ENCODE peak calls at places on chromosome 16, in seven cellular contexts. One of them, this sample, is unnamed.

GRCh38 chr16:57614546-57615343 is 13.7 kb upstream of the ADGRG1 start:
- DNase-seq in H9: peak
- DNase-seq in astrocyte: no peak
- DNase-seq in Karpas-422: no peak
- DNase-seq in PC-3: no peak
- DNase-seq in IMR-90: no peak
- DNase-seq in HCT116: no peak
- DNase-seq in this sample: no peak

GRCh38 chr16:29687755-29688154 is 8.8 kb downstream of the QPRT start:
- DNase-seq in H9: no peak
- DNase-seq in astrocyte: no peak
- DNase-seq in Karpas-422: no peak
- DNase-seq in PC-3: no peak
- DNase-seq in IMR-90: no peak
- DNase-seq in HCT116: no peak
- DNase-seq in this sample: no peak

GRCh38 chr16:56425439-56425832 is at the start of gene AMFR:
- DNase-seq in H9: peak
- DNase-seq in astrocyte: peak
- DNase-seq in Karpas-422: peak
- DNase-seq in PC-3: peak
- DNase-seq in IMR-90: peak
- DNase-seq in HCT116: peak
- DNase-seq in this sample: peak

GRCh38 chr16:75987323-75987722 is 261.0 kb upstream of the CPHXL start:
- DNase-seq in H9: no peak
- DNase-seq in astrocyte: no peak
- DNase-seq in Karpas-422: no peak
- DNase-seq in PC-3: no peak
- DNase-seq in IMR-90: no peak
- DNase-seq in HCT116: no peak
- DNase-seq in this sample: no peak

GRCh38 chr16:50449800-50450199 is 81.0 kb upstream of the BRD7 start:
- DNase-seq in H9: no peak
- DNase-seq in astrocyte: no peak
- DNase-seq in Karpas-422: no peak
- DNase-seq in PC-3: no peak
- DNase-seq in IMR-90: no peak
- DNase-seq in HCT116: no peak
- DNase-seq in this sample: no peak

GRCh38 chr16:10113248-10113647 is 69.0 kb downstream of the GRIN2A start:
- DNase-seq in H9: no peak
- DNase-seq in astrocyte: no peak
- DNase-seq in Karpas-422: no peak
- DNase-seq in PC-3: no peak
- DNase-seq in IMR-90: no peak
- DNase-seq in HCT116: no peak
- DNase-seq in this sample: no peak

GRCh38 chr16:30941600-30942420 is 7.1 kb upstream of the ORAI3 start:
- DNase-seq in H9: peak
- DNase-seq in astrocyte: no peak
- DNase-seq in Karpas-422: peak
- DNase-seq in PC-3: peak
- DNase-seq in IMR-90: peak
- DNase-seq in HCT116: peak
- DNase-seq in this sample: peak

GRCh38 chr16:89118361-89119061 is 24.9 kb downstream of the ACSF3 start:
- DNase-seq in H9: peak
- DNase-seq in astrocyte: no peak
- DNase-seq in Karpas-422: no peak
- DNase-seq in PC-3: no peak
- DNase-seq in IMR-90: no peak
- DNase-seq in HCT116: no peak
- DNase-seq in this sample: no peak

GRCh38 chr16:2271848-2272461 is 4.0 kb upstream of the RNPS1 start:
- DNase-seq in H9: no peak
- DNase-seq in astrocyte: no peak
- DNase-seq in Karpas-422: no peak
- DNase-seq in PC-3: no peak
- DNase-seq in IMR-90: no peak
- DNase-seq in HCT116: no peak
- DNase-seq in this sample: no peak

GRCh38 chr16:12062343-12063003 is 85.9 kb downstream of the SNX29 start:
- DNase-seq in H9: no peak
- DNase-seq in astrocyte: peak
- DNase-seq in Karpas-422: no peak
- DNase-seq in PC-3: peak
- DNase-seq in IMR-90: peak
- DNase-seq in HCT116: peak
- DNase-seq in this sample: no peak

GRCh38 chr16:78519896-78520295 is 420.4 kb downstream of the WWOX start:
- DNase-seq in H9: no peak
- DNase-seq in astrocyte: no peak
- DNase-seq in Karpas-422: no peak
- DNase-seq in PC-3: no peak
- DNase-seq in IMR-90: no peak
- DNase-seq in HCT116: no peak
- DNase-seq in this sample: no peak

GRCh38 chr16:81996664-81997529 is 14.4 kb downstream of the SDR42E1 start:
- DNase-seq in H9: no peak
- DNase-seq in astrocyte: peak
- DNase-seq in Karpas-422: no peak
- DNase-seq in PC-3: peak
- DNase-seq in IMR-90: peak
- DNase-seq in HCT116: peak
- DNase-seq in this sample: no peak

GRCh38 chr16:86931410-86931941 is 353.1 kb downstream of the FOXL1 start:
- DNase-seq in H9: no peak
- DNase-seq in astrocyte: peak
- DNase-seq in Karpas-422: no peak
- DNase-seq in PC-3: peak
- DNase-seq in IMR-90: peak
- DNase-seq in HCT116: no peak
- DNase-seq in this sample: no peak

GRCh38 chr16:77946834-77947233 is 75.5 kb upstream of the CLEC3A start:
- DNase-seq in H9: no peak
- DNase-seq in astrocyte: peak
- DNase-seq in Karpas-422: no peak
- DNase-seq in PC-3: no peak
- DNase-seq in IMR-90: peak
- DNase-seq in HCT116: no peak
- DNase-seq in this sample: no peak

GRCh38 chr16:74577882-74578366 is 29.0 kb downstream of the GLG1 start:
- DNase-seq in H9: no peak
- DNase-seq in astrocyte: peak
- DNase-seq in Karpas-422: no peak
- DNase-seq in PC-3: peak
- DNase-seq in IMR-90: peak
- DNase-seq in HCT116: peak
- DNase-seq in this sample: no peak

GRCh38 chr16:28277537-28278388 is 14.6 kb upstream of the SBK1 start:
- DNase-seq in H9: peak
- DNase-seq in astrocyte: peak
- DNase-seq in Karpas-422: peak
- DNase-seq in PC-3: peak
- DNase-seq in IMR-90: peak
- DNase-seq in HCT116: peak
- DNase-seq in this sample: peak

GRCh38 chr16:2535644-2536021 is 2.2 kb upstream of the PDPK1 start:
- DNase-seq in H9: no peak
- DNase-seq in astrocyte: peak
- DNase-seq in Karpas-422: no peak
- DNase-seq in PC-3: no peak
- DNase-seq in IMR-90: peak
- DNase-seq in HCT116: no peak
- DNase-seq in this sample: no peak

DNA sequence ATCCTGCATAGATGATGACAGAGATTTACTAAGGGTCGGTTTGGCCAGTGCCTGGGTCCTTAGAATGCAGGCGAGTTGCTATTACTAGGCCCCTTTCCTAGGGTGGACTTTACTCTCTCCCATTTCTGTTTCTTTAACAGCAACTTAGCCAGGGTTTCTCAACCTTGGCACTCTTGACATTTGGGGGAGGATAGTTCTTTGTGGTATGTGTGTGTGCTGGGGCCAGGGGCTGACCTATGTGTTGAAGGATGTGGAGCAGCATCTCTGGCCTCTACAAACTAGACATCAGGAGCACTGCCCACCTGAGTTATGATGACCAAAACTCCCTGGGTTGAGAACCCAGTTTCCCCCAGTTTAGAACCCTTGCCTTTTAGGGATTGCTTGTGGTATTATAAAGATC is 238.9 kb upstream of the MAF start:
- DNase-seq in H9: no peak
- DNase-seq in astrocyte: no peak
- DNase-seq in Karpas-422: no peak
- DNase-seq in PC-3: no peak
- DNase-seq in IMR-90: no peak
- DNase-seq in HCT116: no peak
- DNase-seq in this sample: no peak
- H3K9ac ChIP-seq in H9: no peak
- H3K9ac ChIP-seq in astrocyte: no peak
- H3K9ac ChIP-seq in Karpas-422: no peak
- H3K9ac ChIP-seq in PC-3: no peak
- H3K9ac ChIP-seq in IMR-90: no peak
- H3K9ac ChIP-seq in HCT116: no peak
- H3K9ac ChIP-seq in this sample: no peak

GRCh38 chr16:15613676-15614075 is 29.3 kb downstream of the MARF1 start:
- DNase-seq in H9: no peak
- DNase-seq in astrocyte: no peak
- DNase-seq in Karpas-422: no peak
- DNase-seq in PC-3: peak
- DNase-seq in IMR-90: no peak
- DNase-seq in HCT116: peak
- DNase-seq in this sample: no peak
- H3K9ac ChIP-seq in H9: no peak
- H3K9ac ChIP-seq in astrocyte: no peak
- H3K9ac ChIP-seq in Karpas-422: no peak
- H3K9ac ChIP-seq in PC-3: no peak
- H3K9ac ChIP-seq in IMR-90: no peak
- H3K9ac ChIP-seq in HCT116: peak
- H3K9ac ChIP-seq in this sample: no peak

GRCh38 chr16:86483-86952 is 8.5 kb downstream of the MPG start:
- DNase-seq in H9: no peak
- DNase-seq in astrocyte: no peak
- DNase-seq in Karpas-422: no peak
- DNase-seq in PC-3: no peak
- DNase-seq in IMR-90: no peak
- DNase-seq in HCT116: no peak
- DNase-seq in this sample: no peak

GRCh38 chr16:89391-90302 is 11.6 kb downstream of the MPG start:
- DNase-seq in H9: no peak
- DNase-seq in astrocyte: no peak
- DNase-seq in Karpas-422: no peak
- DNase-seq in PC-3: no peak
- DNase-seq in IMR-90: no peak
- DNase-seq in HCT116: no peak
- DNase-seq in this sample: no peak

GRCh38 chr16:91484-91883 is 13.5 kb downstream of the MPG start:
- DNase-seq in H9: no peak
- DNase-seq in astrocyte: no peak
- DNase-seq in Karpas-422: no peak
- DNase-seq in PC-3: no peak
- DNase-seq in IMR-90: no peak
- DNase-seq in HCT116: no peak
- DNase-seq in this sample: no peak

GRCh38 chr16:85865-86264 is 7.8 kb downstream of the MPG start:
- DNase-seq in H9: no peak
- DNase-seq in astrocyte: no peak
- DNase-seq in Karpas-422: no peak
- DNase-seq in PC-3: no peak
- DNase-seq in IMR-90: no peak
- DNase-seq in HCT116: no peak
- DNase-seq in this sample: no peak

DNA sequence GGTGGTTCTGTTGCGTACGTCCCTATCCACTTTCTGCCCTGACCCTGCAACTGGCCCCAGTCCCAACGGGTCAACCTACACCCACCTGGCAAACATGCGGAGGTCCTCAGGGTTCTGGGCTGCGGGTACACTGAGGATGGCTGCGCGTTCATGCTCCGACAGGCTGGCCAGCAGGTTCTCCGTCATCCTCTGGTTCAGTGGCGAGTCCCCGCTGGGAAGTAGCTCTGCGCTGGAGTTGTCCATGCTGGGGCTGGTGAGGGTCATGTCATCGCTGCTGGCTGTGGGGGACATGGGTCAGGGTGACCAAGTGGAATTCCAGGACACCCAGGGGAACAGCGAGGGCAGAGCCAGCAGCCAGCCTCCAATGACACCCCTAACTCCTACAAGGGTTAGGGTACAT is 10.6 kb downstream of the MPG start:
- DNase-seq in H9: no peak
- DNase-seq in astrocyte: no peak
- DNase-seq in Karpas-422: no peak
- DNase-seq in PC-3: no peak
- DNase-seq in IMR-90: no peak
- DNase-seq in HCT116: no peak
- DNase-seq in this sample: no peak
- H3K9ac ChIP-seq in H9: no peak
- H3K9ac ChIP-seq in astrocyte: no peak
- H3K9ac ChIP-seq in Karpas-422: no peak
- H3K9ac ChIP-seq in PC-3: no peak
- H3K9ac ChIP-seq in IMR-90: no peak
- H3K9ac ChIP-seq in HCT116: no peak
- H3K9ac ChIP-seq in this sample: no peak

GRCh38 chr16:9012848-9013507 is 49.3 kb upstream of the USP7 start:
- DNase-seq in H9: peak
- DNase-seq in astrocyte: no peak
- DNase-seq in Karpas-422: no peak
- DNase-seq in PC-3: no peak
- DNase-seq in IMR-90: no peak
- DNase-seq in HCT116: no peak
- DNase-seq in this sample: no peak

GRCh38 chr16:9012330-9012729 is 48.6 kb upstream of the USP7 start:
- DNase-seq in H9: no peak
- DNase-seq in astrocyte: no peak
- DNase-seq in Karpas-422: no peak
- DNase-seq in PC-3: no peak
- DNase-seq in IMR-90: no peak
- DNase-seq in HCT116: no peak
- DNase-seq in this sample: no peak

GRCh38 chr16:9014389-9014788 is 50.7 kb upstream of the USP7 start:
- DNase-seq in H9: no peak
- DNase-seq in astrocyte: no peak
- DNase-seq in Karpas-422: no peak
- DNase-seq in PC-3: no peak
- DNase-seq in IMR-90: no peak
- DNase-seq in HCT116: no peak
- DNase-seq in this sample: no peak

GRCh38 chr16:9015489-9015888 is 51.8 kb upstream of the USP7 start:
- DNase-seq in H9: no peak
- DNase-seq in astrocyte: no peak
- DNase-seq in Karpas-422: no peak
- DNase-seq in PC-3: no peak
- DNase-seq in IMR-90: no peak
- DNase-seq in HCT116: no peak
- DNase-seq in this sample: no peak

DNA sequence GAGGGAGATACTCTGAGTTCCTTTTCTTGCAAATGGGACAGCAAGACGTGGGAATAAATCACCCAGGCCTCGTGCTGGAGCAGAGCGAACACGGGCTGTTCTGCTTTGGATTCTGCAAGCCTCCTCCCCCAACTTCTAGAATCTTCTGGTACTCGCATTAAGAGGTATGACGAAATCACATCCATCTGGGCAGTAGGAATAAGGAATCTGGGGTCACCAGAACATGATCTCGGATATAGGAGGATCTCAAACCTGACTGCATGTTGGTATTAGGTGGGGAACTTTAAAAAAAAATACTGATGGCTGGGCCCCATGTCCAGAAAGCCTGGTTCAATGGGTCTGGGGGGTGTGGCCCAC is 49.8 kb upstream of the USP7 start:
- DNase-seq in H9: no peak
- DNase-seq in astrocyte: no peak
- DNase-seq in Karpas-422: no peak
- DNase-seq in PC-3: no peak
- DNase-seq in IMR-90: no peak
- DNase-seq in HCT116: no peak
- DNase-seq in this sample: no peak
- H3K9ac ChIP-seq in H9: no peak
- H3K9ac ChIP-seq in astrocyte: no peak
- H3K9ac ChIP-seq in Karpas-422: no peak
- H3K9ac ChIP-seq in PC-3: no peak
- H3K9ac ChIP-seq in IMR-90: no peak
- H3K9ac ChIP-seq in HCT116: no peak
- H3K9ac ChIP-seq in this sample: no peak

This sample was measured in DND-41.